ENCODE peak calls at places on chromosomes 7 and 10, in six cellular contexts. V, R, Y, U, L and F are unnamed samples.

GRCh38 chr7:152617056-152617455 is 58.9 kb downstream of the XRCC2 start:
- DNase-seq in L (peak), U (no peak), V (no peak), Y (no peak), R (no peak), F (no peak)

GRCh38 chr7:20776214-20776875 is 10.3 kb downstream of the SP8 start:
- DNase-seq in V (no peak), Y (no peak), R (peak), L (no peak), U (no peak), F (no peak)

GRCh38 chr10:68955414-68955785 is 570 bp upstream of the DDX21 start:
- DNase-seq in R (no peak), V (no peak), U (no peak), Y (no peak), L (no peak), F (peak)

GRCh38 chr7:83413425-83413824 is 235.5 kb downstream of the SEMA3E start:
- DNase-seq in V (no peak), L (no peak), U (no peak), Y (no peak), R (no peak), F (no peak)

GRCh38 chr10:91909178-91909677 is at the start of gene FGFBP3:
- DNase-seq in L (peak), Y (peak), V (no peak), U (peak), R (peak), F (no peak)

GRCh38 chr7:39921505-39922250 is 28.4 kb upstream of the CDK13 start:
- DNase-seq in R (peak), Y (no peak), L (no peak), V (no peak), U (no peak), F (no peak)

GRCh38 chr10:123026266-123026665 is 17.5 kb downstream of the ACADSB start:
- DNase-seq in U (no peak), R (no peak), Y (no peak), L (no peak), V (no peak), F (no peak)

GRCh38 chr7:31049001-31049765 is 2.9 kb upstream of the ADCYAP1R1 start:
- DNase-seq in R (no peak), Y (peak), V (no peak), L (no peak), U (no peak), F (no peak)

GRCh38 chr10:62850646-62851045 is 34.5 kb upstream of the EGR2 start:
- DNase-seq in R (no peak), V (no peak), L (no peak), U (no peak), Y (no peak), F (no peak)

GRCh38 chr7:119999743-120000475 is 273.1 kb upstream of the KCND2 start:
- DNase-seq in R (no peak), V (no peak), L (no peak), Y (no peak), U (no peak), F (no peak)

GRCh38 chr10:114577133-114577532 is 80.9 kb downstream of the ABLIM1 start:
- DNase-seq in U (no peak), V (no peak), Y (no peak), R (no peak), L (no peak), F (no peak)

GRCh38 chr7:23205861-23206510 is 24.1 kb downstream of the NUP42 start:
- DNase-seq in L (no peak), U (no peak), R (no peak), V (no peak), Y (peak), F (no peak)

GRCh38 chr10:126448091-126448490 is 59.8 kb upstream of the ADAM12 start:
- DNase-seq in Y (no peak), V (no peak), R (no peak), U (no peak), L (no peak), F (no peak)

DNA sequence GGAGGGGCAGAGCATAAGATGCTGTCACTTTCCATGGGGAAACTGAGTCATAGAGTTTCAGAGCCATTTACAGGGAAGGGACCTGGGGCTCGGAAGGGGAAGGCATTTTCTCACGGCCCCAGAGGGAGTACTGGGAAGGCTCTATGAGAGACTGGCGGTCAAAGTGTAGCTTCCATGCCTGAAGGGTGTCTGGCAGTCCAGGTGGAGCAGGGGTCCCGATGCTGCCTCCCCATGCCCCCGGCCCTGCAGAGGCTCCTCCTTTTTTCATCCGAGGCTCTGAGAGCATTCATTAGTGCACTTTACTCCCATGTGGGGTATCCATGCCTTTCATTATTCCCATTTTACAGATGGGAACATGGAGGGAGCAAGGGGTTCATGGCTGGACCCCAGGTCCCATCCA is 27.9 kb upstream of the PCBD1 start:
- DNase-seq in L (no peak), V (no peak), U (no peak), R (no peak), Y (no peak), F (no peak)
- TF ChIP-seq TAF1 in L (no peak), V (no peak), U (no peak), R (no peak), Y (no peak), F (no peak)

GRCh38 chr7:19116121-19117080 is 1.0 kb downstream of the TWIST1 start:
- DNase-seq in R (peak), Y (peak), L (no peak), U (no peak), V (no peak), F (no peak)
- TF ChIP-seq TAF1 in R (no peak), Y (peak), L (no peak), U (no peak), V (no peak), F (no peak)

DNA sequence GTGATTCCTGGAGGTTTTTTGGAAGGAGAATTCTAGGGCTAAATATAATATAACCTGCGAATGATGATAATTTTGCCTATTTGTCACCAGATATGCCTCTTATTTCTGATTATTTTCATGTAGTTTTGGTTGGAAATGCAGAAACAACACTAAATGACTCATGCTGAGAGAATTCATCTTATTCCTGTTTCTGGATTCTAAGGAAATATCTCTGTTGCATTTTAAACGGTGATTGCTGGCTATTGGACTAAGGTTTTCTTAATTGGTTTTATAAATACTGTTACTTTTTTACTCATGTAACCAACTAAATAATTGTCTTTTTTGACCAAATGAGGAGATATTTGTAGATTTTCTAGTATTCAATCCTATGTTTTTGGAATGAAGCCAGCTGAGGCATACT is 204.9 kb upstream of the NPSR1 start:
- DNase-seq in Y (no peak), L (no peak), U (no peak), R (no peak), V (no peak), F (no peak)
- TF ChIP-seq TAF1 in Y (no peak), L (no peak), U (no peak), R (no peak), V (no peak), F (no peak)

GRCh38 chr7:44162785-44163395 is 21.8 kb upstream of the MYL7 start:
- DNase-seq in R (no peak), U (no peak), Y (no peak), L (no peak), V (no peak), F (no peak)

GRCh38 chr7:44162179-44162578 is 21.0 kb upstream of the MYL7 start:
- DNase-seq in V (no peak), Y (no peak), L (no peak), U (no peak), R (no peak), F (no peak)

GRCh38 chr7:44161371-44161770 is 20.2 kb upstream of the MYL7 start:
- DNase-seq in V (no peak), Y (no peak), U (no peak), R (no peak), L (no peak), F (no peak)

GRCh38 chr7:44159824-44160630 is 18.9 kb upstream of the MYL7 start:
- DNase-seq in U (no peak), V (no peak), Y (no peak), R (no peak), L (no peak), F (no peak)

DNA sequence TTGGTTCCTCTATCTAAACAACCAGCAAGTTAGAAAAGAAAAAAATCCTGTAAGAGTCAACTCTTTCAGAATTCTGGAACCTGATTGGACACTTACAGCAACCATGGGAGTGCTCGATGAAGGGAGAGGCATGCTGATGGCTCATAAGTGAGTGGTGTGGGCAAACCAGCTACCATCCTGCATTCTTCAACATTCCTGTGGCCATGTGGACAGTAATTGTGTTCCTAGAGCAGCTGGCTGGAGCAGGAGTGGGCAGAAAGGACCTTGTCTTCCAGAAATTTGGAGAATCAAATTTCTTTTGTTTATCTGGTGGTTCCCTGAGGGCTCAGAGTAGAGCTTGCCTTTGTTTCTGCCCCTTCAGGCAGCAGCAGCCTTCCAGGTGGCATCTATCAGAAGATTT is 22.5 kb upstream of the MYL7 start:
- DNase-seq in U (no peak), V (no peak), Y (no peak), L (no peak), R (no peak), F (no peak)
- TF ChIP-seq TAF1 in U (no peak), V (no peak), Y (peak), L (no peak), R (no peak), F (no peak)

GRCh38 chr7:97006146-97006950 is 995 bp downstream of the DLX6 start:
- DNase-seq in U (no peak), V (peak), R (peak), Y (peak), L (peak), F (peak)

GRCh38 chr7:97003262-97004236 is 1.8 kb upstream of the DLX6 start:
- DNase-seq in L (no peak), U (no peak), V (no peak), R (peak), Y (peak), F (no peak)

GRCh38 chr7:97005764-97006145 is 402 bp downstream of the DLX6 start:
- DNase-seq in Y (peak), R (no peak), L (peak), U (no peak), V (no peak), F (no peak)

GRCh38 chr7:97004237-97004930 is 969 bp upstream of the DLX6 start:
- DNase-seq in L (no peak), U (no peak), R (no peak), V (no peak), Y (no peak), F (no peak)

GRCh38 chr7:97004931-97005763 is at the start of gene DLX6:
- DNase-seq in Y (peak), L (peak), V (no peak), U (no peak), R (peak), F (no peak)
- TF ChIP-seq TAF1 in Y (no peak), L (peak), V (no peak), U (no peak), R (no peak), F (no peak)

DNA sequence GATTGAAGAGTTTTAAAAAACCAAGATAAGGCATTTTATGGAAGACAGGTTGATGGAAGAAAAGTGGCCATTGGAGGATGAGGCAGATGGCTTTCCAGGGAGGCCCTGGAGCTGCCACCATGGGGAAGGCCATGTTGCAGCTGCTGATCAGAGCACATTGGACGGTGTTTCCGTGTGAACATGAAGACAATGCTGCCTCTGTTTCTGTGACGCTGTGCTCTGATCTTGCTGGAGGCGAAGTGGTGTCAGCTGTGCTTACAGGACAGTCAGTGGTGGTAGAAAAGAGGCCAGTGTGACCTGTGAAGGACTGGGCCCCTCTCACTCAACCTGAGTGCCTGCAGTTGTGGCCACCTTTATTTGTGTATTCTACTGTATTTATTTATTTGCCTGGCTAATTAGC is 132.9 kb downstream of the FAM204A start:
- DNase-seq in U (no peak), Y (no peak), R (no peak), V (no peak), L (peak), F (no peak)
- TF ChIP-seq TAF1 in U (no peak), Y (no peak), R (no peak), V (no peak), L (no peak), F (no peak)

GRCh38 chr10:70247360-70247759 is 14.1 kb upstream of the PPA1 start:
- DNase-seq in L (no peak), U (no peak), V (no peak), Y (no peak), R (no peak), F (no peak)
- TF ChIP-seq TAF1 in L (no peak), U (no peak), V (no peak), Y (no peak), R (no peak), F (no peak)

GRCh38 chr7:136114966-136115762 is 138.0 kb upstream of the MTPN start:
- DNase-seq in Y (peak), V (peak), R (peak), L (peak), U (peak), F (peak)
- TF ChIP-seq TAF1 in Y (no peak), V (no peak), R (no peak), L (no peak), U (no peak), F (no peak)